ENCODE peak calls at places on chromosomes 6 and 20, in ten cellular contexts. C is neural progenitor cell; P is IMR-90; O is upper lobe of right lung; W is psoas muscle; H is foreskin keratinocyte; N is H1; D is CD8-positive, alpha-beta T cell; E is pancreas; Y is HCT116. T is an unnamed sample. For H3K4me1, the result is how much of the 10 kb centered on the place peaks cover.

GRCh38 chr6:110714143-110714542 is 101.1 kb downstream of the CDK19 start:
- DNase-seq in C (no peak), P (peak), O (no peak), W (no peak), H (no peak), N (no peak), D (no peak), E (no peak), Y (no peak), T (no peak)

GRCh38 chr6:3356056-3356823 is 97.5 kb downstream of the PSMG4 start:
- DNase-seq in C (peak), P (peak), O (peak), W (peak), H (no peak), N (peak), D (peak), E (no peak), Y (peak), T (peak)

GRCh38 chr20:47274449-47275108 is 81.9 kb downstream of the ZMYND8 start:
- DNase-seq in C (no peak), P (peak), O (no peak), W (no peak), H (peak), N (no peak), D (no peak), E (no peak), Y (peak), T (no peak)

GRCh38 chr20:49045440-49046086 is 549 bp upstream of the CSE1L start:
- DNase-seq in C (no peak), P (peak), O (peak), W (peak), H (no peak), N (no peak), D (peak), E (no peak), Y (no peak), T (peak)

GRCh38 chr6:5962794-5963193 is 43.9 kb downstream of the NRN1 start:
- DNase-seq in C (no peak), P (no peak), O (no peak), W (no peak), H (no peak), N (no peak), D (no peak), E (no peak), Y (no peak), T (no peak)

GRCh38 chr6:16108996-16109658 is 19.8 kb upstream of the MYLIP start:
- DNase-seq in C (no peak), P (no peak), O (no peak), W (no peak), H (no peak), N (no peak), D (no peak), E (no peak), Y (no peak), T (no peak)

GRCh38 chr6:12245763-12246720 is 44.1 kb upstream of the EDN1 start:
- DNase-seq in C (peak), P (peak), O (no peak), W (no peak), H (no peak), N (no peak), D (no peak), E (no peak), Y (no peak), T (no peak)

GRCh38 chr20:38134427-38135281 is 30.4 kb downstream of the TGM2 start:
- DNase-seq in C (no peak), P (peak), O (peak), W (no peak), H (no peak), N (no peak), D (no peak), E (peak), Y (no peak), T (no peak)

GRCh38 chr20:33773412-33774089 is 37.6 kb upstream of the CHMP4B start:
- DNase-seq in C (no peak), P (no peak), O (no peak), W (no peak), H (no peak), N (no peak), D (no peak), E (no peak), Y (no peak), T (no peak)

GRCh38 chr20:1876975-1877603 is 18.1 kb upstream of the SIRPA start:
- DNase-seq in C (peak), P (peak), O (no peak), W (no peak), H (no peak), N (no peak), D (no peak), E (no peak), Y (no peak), T (no peak)

GRCh38 chr6:25014375-25014774 is 78.6 kb upstream of the RIPOR2 start:
- DNase-seq in C (no peak), P (no peak), O (no peak), W (no peak), H (no peak), N (no peak), D (no peak), E (no peak), Y (no peak), T (no peak)

GRCh38 chr6:25017486-25017885 is 81.7 kb upstream of the RIPOR2 start:
- DNase-seq in C (no peak), P (no peak), O (no peak), W (no peak), H (peak), N (no peak), D (no peak), E (no peak), Y (no peak), T (no peak)

GRCh38 chr6:25016311-25016710 is 80.6 kb upstream of the RIPOR2 start:
- DNase-seq in C (no peak), P (no peak), O (no peak), W (no peak), H (no peak), N (no peak), D (no peak), E (no peak), Y (no peak), T (no peak)

GRCh38 chr6:25014806-25015560 is 79.2 kb upstream of the RIPOR2 start:
- DNase-seq in C (no peak), P (peak), O (no peak), W (no peak), H (no peak), N (no peak), D (peak), E (no peak), Y (no peak), T (no peak)

DNA sequence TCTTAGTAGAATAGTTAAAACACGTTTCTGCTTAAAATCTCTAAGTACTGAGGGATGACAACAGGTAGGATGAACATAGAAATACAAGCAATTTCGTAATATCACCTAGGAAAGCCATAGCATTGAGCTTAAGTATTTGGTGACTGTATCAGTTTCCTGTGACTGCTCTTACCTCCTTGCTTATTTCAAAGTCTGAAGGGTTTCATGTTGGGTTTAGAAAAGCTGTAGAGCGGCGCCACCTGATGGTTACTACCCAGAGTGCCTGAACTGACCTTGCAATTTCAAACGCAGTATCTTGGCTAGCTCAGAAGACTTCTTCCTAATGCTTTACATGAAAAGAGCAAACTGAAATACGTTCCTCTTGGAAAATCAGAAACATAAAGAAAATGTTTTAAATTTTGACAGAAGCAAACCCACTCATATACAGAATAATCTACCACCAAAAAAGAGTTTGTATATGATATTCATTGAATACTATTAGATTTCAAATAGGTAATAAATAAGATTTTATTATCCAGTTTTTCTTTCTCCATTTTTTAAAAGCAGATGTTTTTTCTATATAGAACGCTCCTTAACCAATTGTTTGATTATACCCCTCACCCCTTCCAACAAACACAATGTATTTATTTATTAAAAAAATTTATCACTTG is 82.3 kb upstream of the RIPOR2 start:
- DNase-seq in C (peak), P (peak), O (peak), W (peak), H (peak), N (peak), D (peak), E (no peak), Y (peak), T (no peak)
- TF ChIP-seq CTCF in C (peak), P (peak), O (peak), W (peak), H (peak), N (peak), D (peak), E (peak), Y (peak), T (no peak)

GRCh38 chr6:157715766-157716171 is 107.3 kb upstream of the SNX9 start:
- DNase-seq in C (peak), P (peak), O (no peak), W (peak), H (peak), N (no peak), D (no peak), E (no peak), Y (no peak), T (peak)

GRCh38 chr6:157714153-157714490 is 108.9 kb upstream of the SNX9 start:
- DNase-seq in C (no peak), P (peak), O (no peak), W (no peak), H (no peak), N (no peak), D (no peak), E (no peak), Y (no peak), T (peak)

GRCh38 chr6:157711060-157711459 is 112.0 kb upstream of the SNX9 start:
- DNase-seq in C (no peak), P (no peak), O (no peak), W (no peak), H (no peak), N (no peak), D (no peak), E (no peak), Y (no peak), T (no peak)

GRCh38 chr6:157712585-157713295 is 110.3 kb upstream of the SNX9 start:
- DNase-seq in C (no peak), P (no peak), O (no peak), W (no peak), H (no peak), N (no peak), D (no peak), E (no peak), Y (no peak), T (no peak)

GRCh38 chr6:157713451-157714152 is 109.4 kb upstream of the SNX9 start:
- DNase-seq in C (no peak), P (no peak), O (no peak), W (no peak), H (no peak), N (no peak), D (no peak), E (no peak), Y (no peak), T (no peak)
- H3K4me1 ChIP-seq in C (under half), P (under half), O (under half), W (under half), H (under half), N (under half), D (under half), E (under half), Y (under half), T (under half)

DNA sequence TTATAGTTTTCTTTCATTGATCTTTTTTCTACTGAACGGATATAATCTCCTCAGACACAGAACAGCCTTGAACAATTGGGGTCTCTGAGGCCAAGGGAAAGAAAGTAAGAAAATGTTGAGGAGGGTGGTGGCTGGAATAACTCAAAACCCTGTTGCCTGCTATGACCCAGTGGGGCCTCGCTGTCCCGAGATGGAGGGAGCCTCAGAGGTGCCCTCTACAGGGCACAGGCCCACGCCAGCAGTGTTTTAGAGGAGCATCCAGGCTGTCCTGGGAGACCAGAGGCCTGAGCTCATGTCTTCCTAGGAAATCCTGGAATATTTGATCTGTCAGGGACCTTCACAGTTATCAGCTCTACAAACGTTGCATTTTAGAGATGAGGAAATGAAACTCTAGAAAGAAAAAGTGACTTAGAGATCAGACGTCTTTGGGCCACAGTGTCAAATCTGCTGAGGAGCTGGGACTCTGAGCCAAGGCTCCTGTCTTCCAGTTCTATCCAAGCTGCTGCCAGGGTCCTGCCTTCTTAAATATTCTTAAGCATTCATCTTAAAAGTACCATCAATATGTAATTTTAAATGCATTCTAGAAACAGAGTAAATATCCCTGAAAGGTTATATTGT is 26.3 kb downstream of the ALDH5A1 start:
- DNase-seq in C (peak), P (peak), O (peak), W (peak), H (peak), N (peak), D (peak), E (peak), Y (peak), T (no peak)
- TF ChIP-seq CTCF in C (peak), P (peak), O (peak), W (peak), H (peak), N (peak), D (no peak), E (peak), Y (peak), T (peak)

GRCh38 chr20:57274846-57275245 is 8.4 kb upstream of the BMP7 start:
- DNase-seq in C (no peak), P (no peak), O (no peak), W (no peak), H (no peak), N (no peak), D (no peak), E (no peak), Y (no peak), T (no peak)

GRCh38 chr20:57274299-57274698 is 7.9 kb upstream of the BMP7 start:
- DNase-seq in C (no peak), P (no peak), O (no peak), W (no peak), H (no peak), N (no peak), D (no peak), E (no peak), Y (no peak), T (no peak)

GRCh38 chr20:57275334-57275733 is 8.9 kb upstream of the BMP7 start:
- DNase-seq in C (no peak), P (no peak), O (no peak), W (no peak), H (no peak), N (no peak), D (no peak), E (no peak), Y (no peak), T (no peak)

GRCh38 chr20:57276221-57276620 is 9.8 kb upstream of the BMP7 start:
- DNase-seq in C (no peak), P (no peak), O (no peak), W (no peak), H (no peak), N (no peak), D (no peak), E (no peak), Y (no peak), T (no peak)

GRCh38 chr20:57275813-57276212 is 9.4 kb upstream of the BMP7 start:
- DNase-seq in C (no peak), P (no peak), O (no peak), W (no peak), H (peak), N (no peak), D (no peak), E (no peak), Y (no peak), T (no peak)
- H3K4me1 ChIP-seq in C (under half), P (under half), O (under half), W (under half), H (under half), N (under half), D (under half), E (under half), Y (under half), T (under half)

DNA sequence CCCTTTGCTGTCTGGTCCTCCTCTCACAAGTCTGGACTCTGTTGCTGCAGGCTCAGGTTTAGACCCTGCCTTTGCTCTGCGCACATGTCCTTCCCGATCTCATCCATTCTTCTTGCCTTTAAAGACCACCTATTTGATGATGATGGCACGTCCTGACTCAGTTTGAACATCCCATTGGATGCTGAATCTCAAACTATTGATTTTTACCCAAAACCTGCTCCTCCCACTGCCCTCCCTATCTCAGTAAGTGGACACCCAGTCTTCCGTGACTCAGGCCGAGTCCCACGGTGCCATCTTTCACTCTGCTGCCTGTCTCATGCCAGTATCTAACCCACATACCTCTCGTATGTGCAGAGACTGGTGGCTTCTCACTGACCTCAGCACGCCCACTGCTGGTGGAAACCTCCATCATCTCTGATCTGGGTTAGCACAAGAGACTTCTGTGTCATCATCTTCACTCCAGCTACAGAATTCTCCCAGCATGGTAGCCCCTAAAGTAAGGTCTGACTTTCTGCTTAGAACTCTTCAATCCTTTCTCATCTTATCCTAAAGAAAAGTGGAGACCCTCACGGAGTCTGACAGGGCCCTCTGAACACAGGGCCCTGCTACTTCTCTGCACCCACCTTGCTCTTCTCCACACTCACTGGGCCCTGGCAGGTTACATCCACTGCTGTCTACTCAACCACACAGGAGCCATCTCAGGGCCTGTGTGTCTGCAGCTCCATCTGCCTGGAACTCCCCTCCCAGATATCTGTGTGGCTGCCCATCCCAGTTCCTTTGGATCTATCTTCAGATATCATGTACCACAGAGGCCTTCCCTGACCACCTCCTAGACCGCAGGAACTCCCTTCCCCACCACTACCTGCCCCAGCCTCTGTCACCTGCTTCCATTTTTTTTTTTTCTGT is 387.1 kb upstream of the AGPAT4 start:
- DNase-seq in C (no peak), P (no peak), O (no peak), W (no peak), H (no peak), N (no peak), D (no peak), E (no peak), Y (no peak), T (no peak)
- TF ChIP-seq CTCF in C (no peak), P (no peak), O (no peak), W (no peak), H (no peak), N (no peak), D (no peak), E (no peak), Y (no peak), T (no peak)

DNA sequence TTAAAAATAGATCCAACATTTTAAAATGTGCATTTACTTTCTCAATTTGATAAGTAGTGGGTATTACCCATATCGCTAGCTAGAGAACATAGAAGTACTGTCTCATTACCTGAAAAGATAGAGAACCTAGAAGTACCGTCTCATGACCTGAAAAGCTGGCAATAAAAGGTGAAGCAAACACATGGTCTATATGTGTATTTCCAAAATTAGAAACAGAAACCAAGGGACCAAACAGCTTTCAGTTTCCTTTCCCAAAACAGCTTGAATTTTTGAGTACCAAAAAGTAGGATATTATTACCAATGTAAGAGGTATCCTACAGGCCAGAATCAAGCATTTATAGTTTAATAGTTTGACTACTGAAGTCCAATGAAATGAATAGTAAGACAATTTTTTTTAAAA is 77.3 kb downstream of the KIF13A start:
- DNase-seq in C (no peak), P (no peak), O (no peak), W (no peak), H (no peak), N (no peak), D (no peak), E (no peak), Y (no peak), T (no peak)
- H3K4me1 ChIP-seq in C (under half), P (under half), O (under half), W (half or more), H (under half), N (under half), D (under half), E (under half), Y (under half), T (under half)

GRCh38 chr20:45487231-45487635 is 17.7 kb downstream of the WFDC2 start:
- DNase-seq in C (peak), P (no peak), O (peak), W (no peak), H (no peak), N (peak), D (no peak), E (no peak), Y (no peak), T (no peak)
- TF ChIP-seq CTCF in C (peak), P (peak), O (no peak), W (no peak), H (peak), N (peak), D (peak), E (no peak), Y (no peak), T (no peak)

T was measured in ascending aorta.